ENCODE peak calls at places on chromosomes 16 and 17, in four cellular contexts. B, A, R and P are unnamed samples.

GRCh38 chr16:69190598-69190997 is 3.6 kb downstream of the SNTB2 start:
- DNase-seq in A (no peak), B (no peak), R (no peak), P (no peak)

GRCh38 chr16:13453325-13453724 is 466.6 kb upstream of the ERCC4 start:
- DNase-seq in B (no peak), A (no peak), R (no peak), P (no peak)

GRCh38 chr16:58393138-58393504 is 850 bp downstream of the GINS3 start:
- DNase-seq in A (peak; percentile 16), R (peak; percentile 15), B (no peak), P (peak; percentile 17)

GRCh38 chr17:7207120-7208001 is 12.3 kb downstream of the DLG4 start:
- DNase-seq in R (no peak), B (no peak), A (peak; percentile 25), P (no peak)

GRCh38 chr17:33521784-33522183 is 228.7 kb upstream of the ASIC2 start:
- DNase-seq in B (no peak), R (no peak), A (peak; percentile 40), P (no peak)

GRCh38 chr17:44350733-44351226 is 5.7 kb downstream of the GRN start:
- DNase-seq in A (peak; percentile 79), R (peak; percentile 57), B (peak; percentile 27), P (peak; percentile 79)

GRCh38 chr16:26791166-26791565 is 275.6 kb upstream of the C16orf82 start:
- DNase-seq in B (no peak), A (no peak), R (no peak), P (no peak)

GRCh38 chr17:8253801-8254200 is 4.7 kb downstream of the PFAS start:
- DNase-seq in R (no peak), A (no peak), B (no peak), P (no peak)

GRCh38 chr17:61658183-61658582 is 67.2 kb upstream of the NACA2 start:
- DNase-seq in R (no peak), B (no peak), A (no peak), P (no peak)

GRCh38 chr17:17605747-17606083 is 14.2 kb upstream of the PEMT start:
- DNase-seq in A (no peak), B (no peak), R (no peak), P (no peak)
- TF ChIP-seq TARDBP in A (no peak), B (no peak), R (no peak), P (no peak)

GRCh38 chr16:88333645-88334516 is 48.9 kb upstream of the ZNF469 start:
- DNase-seq in B (no peak), A (no peak), R (no peak), P (no peak)
- TF ChIP-seq TARDBP in B (no peak), A (peak; percentile 95), R (no peak), P (no peak)

DNA sequence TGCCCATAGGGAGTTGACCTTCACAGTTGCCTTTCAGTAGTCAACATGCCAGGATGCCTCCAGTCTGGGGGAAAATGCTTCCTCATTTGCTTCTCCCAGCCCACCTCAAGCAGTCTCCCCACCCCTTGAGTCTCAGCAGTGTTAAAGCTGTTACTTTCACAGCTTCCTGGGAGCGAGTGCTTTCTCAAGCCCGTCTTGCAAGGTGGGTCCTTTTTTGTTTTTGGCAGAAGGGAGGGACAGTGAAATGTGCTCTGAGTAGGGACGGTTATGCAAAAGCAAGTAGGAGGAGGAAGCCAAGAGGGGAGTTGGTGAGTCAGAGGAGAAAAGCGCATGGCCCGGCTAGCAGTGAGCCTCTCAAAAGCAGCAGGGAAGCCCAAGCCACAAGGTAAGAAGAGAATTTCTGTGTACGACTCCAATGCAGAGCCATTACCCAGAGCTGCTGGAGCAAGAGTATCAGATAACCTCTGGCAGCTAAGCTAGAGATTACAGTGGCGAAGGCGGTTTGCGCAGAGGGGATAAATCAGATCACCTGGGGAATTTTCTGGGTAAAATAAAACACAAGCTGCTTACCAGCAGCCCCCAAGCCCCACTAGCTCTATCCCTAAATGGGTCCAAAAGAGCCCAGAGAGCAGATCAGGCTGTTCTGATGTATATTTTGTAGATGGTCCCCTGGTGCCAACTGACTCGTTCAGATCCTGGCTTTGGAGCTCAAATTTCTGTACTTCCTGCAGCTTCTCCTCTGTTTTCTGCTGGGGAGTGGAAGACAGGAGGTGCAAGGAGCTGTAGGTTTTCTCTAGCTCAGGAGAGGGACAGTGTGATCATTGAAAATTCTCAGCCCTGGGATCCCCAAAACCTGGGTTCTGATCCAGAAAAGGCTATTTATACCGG is at the start of gene CHST4:
- DNase-seq in R (no peak), B (no peak), A (no peak), P (peak; percentile 48)
- TF ChIP-seq TARDBP in R (no peak), B (no peak), A (no peak), P (no peak)

GRCh38 chr16:29756654-29757053 is 10.9 kb upstream of the C16orf54 start:
- DNase-seq in R (no peak), B (no peak), A (no peak), P (no peak)

GRCh38 chr16:29760567-29761279 is 14.9 kb upstream of the C16orf54 start:
- DNase-seq in R (no peak), B (no peak), A (no peak), P (no peak)

GRCh38 chr16:29761882-29762281 is 16.1 kb upstream of the C16orf54 start:
- DNase-seq in B (no peak), R (no peak), A (no peak), P (no peak)

GRCh38 chr16:29753516-29753915 is 7.7 kb upstream of the C16orf54 start:
- DNase-seq in B (no peak), A (no peak), R (no peak), P (no peak)

GRCh38 chr16:29757950-29758466 is 12.2 kb upstream of the C16orf54 start:
- DNase-seq in B (no peak), R (peak; percentile 82), A (no peak), P (no peak)
- TF ChIP-seq TARDBP in B (no peak), R (no peak), A (no peak), P (no peak)